ENCODE peak calls at places on chromosomes 6 and 20, in five cellular contexts. V is GM12878, K is HepG2, Q is K562, O is A549. T is an unnamed sample.

GRCh38 chr20:31681128-31681727 is 41.4 kb downstream of the BCL2L1 start:
- DNase-seq in Q (no peak), K (no peak), O (no peak), V (no peak), T (no peak)

GRCh38 chr6:157761331-157761921 is 61.6 kb upstream of the SNX9 start:
- DNase-seq in Q (no peak), O (no peak), K (no peak), V (peak; percentile 90), T (no peak)

GRCh38 chr20:24840121-24840713 is 108.9 kb upstream of the CST7 start:
- DNase-seq in Q (no peak), O (no peak), K (no peak), V (peak; percentile 37), T (no peak)

GRCh38 chr20:58214310-58214709 is 14.1 kb downstream of the ANKRD60 start:
- DNase-seq in Q (no peak), V (no peak), K (no peak), O (no peak), T (no peak)

GRCh38 chr20:7090753-7091310 is 323.3 kb downstream of the BMP2 start:
- DNase-seq in O (no peak), Q (no peak), V (no peak), K (no peak), T (no peak)

GRCh38 chr6:137846772-137847313 is 20.2 kb upstream of the TNFAIP3 start:
- DNase-seq in Q (peak; percentile 18), O (no peak), V (no peak), K (no peak), T (no peak)

GRCh38 chr6:149544646-149545257 is 1.1 kb downstream of the PPIL4 start:
- DNase-seq in V (no peak), Q (no peak), K (no peak), O (no peak), T (no peak)

GRCh38 chr6:137704802-137705165 is 162.3 kb upstream of the TNFAIP3 start:
- DNase-seq in K (no peak), O (no peak), Q (no peak), V (no peak), T (no peak)

GRCh38 chr6:140956567-140957306 is 1176.0 kb upstream of the GJE1 start:
- DNase-seq in O (no peak), Q (no peak), V (no peak), K (no peak), T (no peak)

GRCh38 chr20:19888269-19888669 is 128.9 kb upstream of the NAA20 start:
- DNase-seq in Q (no peak), O (no peak), K (no peak), V (no peak), T (no peak)

GRCh38 chr6:6841571-6841970 is 253.1 kb downstream of the LY86 start:
- DNase-seq in O (no peak), Q (no peak), V (no peak), K (no peak), T (no peak)

GRCh38 chr6:75893776-75894152 is 144.7 kb downstream of the MYO6 start:
- DNase-seq in Q (no peak), V (no peak), O (no peak), K (no peak), T (no peak)

GRCh38 chr6:21438237-21438985 is 155.1 kb upstream of the SOX4 start:
- DNase-seq in K (no peak), Q (no peak), V (peak; percentile 97), O (no peak), T (no peak)

GRCh38 chr6:152232494-152233151 is 404.5 kb downstream of the SYNE1 start:
- DNase-seq in V (no peak), K (peak; percentile 9), Q (peak; percentile 48), O (no peak), T (no peak)

GRCh38 chr20:38152175-38153010 is 12.7 kb downstream of the TGM2 start:
- DNase-seq in K (peak; percentile 44), Q (no peak), O (peak; percentile 72), V (peak; percentile 25), T (no peak)

GRCh38 chr6:154502564-154502963 is 7.9 kb downstream of the CNKSR3 start:
- DNase-seq in Q (no peak), K (no peak), O (no peak), V (no peak), T (no peak)

GRCh38 chr6:154506108-154506507 is 4.4 kb downstream of the CNKSR3 start:
- DNase-seq in Q (no peak), V (no peak), K (no peak), O (no peak), T (no peak)

GRCh38 chr6:154504865-154505449 is 5.5 kb downstream of the CNKSR3 start:
- DNase-seq in O (no peak), Q (no peak), K (no peak), V (no peak), T (no peak)

GRCh38 chr6:154501287-154501868 is 9.1 kb downstream of the CNKSR3 start:
- DNase-seq in V (no peak), O (no peak), K (no peak), Q (no peak), T (no peak)

DNA sequence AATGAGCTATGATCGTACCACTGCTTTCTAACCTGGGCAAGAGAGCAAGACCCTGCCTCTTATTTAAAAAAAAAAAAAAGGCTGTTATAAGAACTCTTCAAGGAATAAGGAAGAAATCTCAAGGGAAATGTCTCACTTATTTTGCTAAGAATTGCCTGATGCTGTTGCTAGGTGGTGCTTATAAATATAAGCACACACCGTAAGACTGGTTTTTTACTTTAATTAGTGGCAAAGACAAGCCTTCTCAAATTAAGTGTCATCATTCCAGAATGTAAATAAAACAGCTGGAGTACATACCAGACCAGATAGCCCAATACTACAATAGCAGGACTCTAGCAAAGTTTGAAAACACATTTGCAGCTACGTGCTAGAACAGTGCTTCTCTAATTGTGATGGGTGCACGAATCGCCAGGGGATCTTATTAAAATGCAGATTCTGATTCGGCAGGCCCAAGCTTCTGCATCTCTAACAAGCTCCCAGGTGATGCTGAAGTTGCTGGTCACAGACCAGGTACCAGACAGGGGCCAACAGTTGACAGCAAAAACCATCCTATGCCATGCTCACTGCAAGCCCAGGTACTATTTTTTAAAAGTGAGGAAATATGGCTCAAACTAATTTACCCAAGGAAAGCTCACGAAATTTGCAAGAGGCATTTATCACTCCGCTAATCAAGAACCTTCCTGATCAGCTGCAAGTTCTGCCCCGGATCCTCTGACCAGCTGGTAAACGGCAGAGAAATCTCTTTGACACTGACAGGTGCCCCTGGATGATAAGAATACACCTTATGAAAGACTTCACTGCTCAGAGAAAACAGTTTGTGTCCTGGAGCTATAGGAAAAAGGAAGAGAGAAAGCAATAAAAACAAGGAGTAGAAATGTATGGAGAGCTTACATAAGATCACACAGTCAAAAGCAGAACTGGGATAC is 6.6 kb downstream of the CNKSR3 start:
- DNase-seq in Q (no peak), K (no peak), O (no peak), V (no peak), T (no peak)
- TF ChIP-seq ESRRA in Q (no peak), K (no peak), O (no peak), V (no peak), T (no peak)

DNA sequence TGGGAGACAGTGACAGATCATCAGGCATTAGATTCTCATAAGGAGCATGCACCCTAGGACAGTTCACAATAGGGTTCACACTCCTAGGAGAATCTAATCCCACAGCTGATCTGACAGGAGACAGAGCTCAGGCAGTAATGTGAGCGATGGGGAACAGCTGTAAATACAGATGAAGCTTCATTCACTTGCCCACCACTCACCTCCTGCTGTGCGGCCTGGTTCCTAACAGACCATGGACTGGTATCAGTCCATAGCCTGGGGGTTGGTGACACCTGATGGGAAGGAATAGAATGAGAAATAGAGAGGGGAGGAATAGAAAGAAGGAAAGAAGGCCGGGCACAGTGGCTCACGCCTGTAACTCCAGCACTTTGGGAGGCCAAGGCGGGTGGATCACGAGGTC is 336.8 kb upstream of the SASH1 start:
- DNase-seq in K (no peak), Q (no peak), O (no peak), V (no peak), T (no peak)
- TF ChIP-seq ESRRA in K (no peak), Q (no peak), O (no peak), V (no peak), T (no peak)

GRCh38 chr6:90175627-90176538 is 120.8 kb downstream of the BACH2 start:
- DNase-seq in K (no peak), Q (no peak), V (no peak), O (no peak), T (no peak)
- TF ChIP-seq ESRRA in K (no peak), Q (no peak), V (no peak), O (no peak), T (no peak)

DNA sequence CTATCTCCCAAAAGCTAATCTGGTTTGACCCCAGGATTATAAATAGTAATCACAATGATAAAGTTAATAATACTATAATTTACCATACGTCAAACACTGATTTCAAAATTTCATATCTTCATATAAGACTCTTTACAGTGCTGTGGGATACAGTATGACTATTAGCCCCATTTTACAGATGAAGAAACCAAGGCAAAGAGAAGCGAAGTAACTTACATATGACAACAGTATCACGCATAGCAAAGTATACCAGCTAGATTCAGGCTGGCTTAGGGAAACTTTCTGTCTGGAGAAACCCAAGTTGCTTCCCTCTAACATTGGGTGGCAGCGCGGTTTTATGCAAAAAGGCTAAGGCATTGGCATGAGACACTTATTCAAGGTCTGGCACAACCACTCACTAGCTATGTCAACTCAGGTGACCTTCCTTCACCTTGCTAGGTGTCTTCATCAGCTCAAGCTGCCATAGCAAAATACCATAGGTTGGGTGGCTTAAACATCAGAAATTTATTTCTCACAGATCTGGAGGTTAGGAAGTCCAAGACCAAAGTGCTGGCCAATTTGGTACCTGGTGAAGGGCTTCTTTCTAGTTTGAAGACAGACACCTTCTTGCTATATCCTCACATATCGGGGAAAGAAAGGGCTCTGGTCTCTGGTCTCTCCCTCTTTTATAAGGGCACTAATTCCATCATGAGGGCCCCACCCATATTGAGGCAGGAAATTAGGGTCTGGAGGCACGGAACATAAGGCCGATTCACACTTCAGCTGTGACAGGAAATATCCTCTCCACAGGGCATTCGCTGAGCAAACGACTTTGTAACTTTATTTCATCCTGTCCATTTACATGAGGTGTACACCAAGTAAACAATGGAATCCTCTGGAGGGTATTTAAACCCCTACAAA is 22.4 kb upstream of the UTRN start:
- DNase-seq in K (no peak), O (no peak), Q (no peak), V (no peak), T (peak; percentile 40)
- TF ChIP-seq ESRRA in K (no peak), O (no peak), Q (no peak), V (no peak), T (no peak)

T was measured in WTC11.